ENCODE peak calls at places on chromosomes 11 and 22, in four cellular contexts. One of them, this sample, is unnamed.
A peak's percentile ranks its signal among the peaks of the same experiment; 100 is the strongest.

GRCh38 chr11:74681686-74682651 is 49.3 kb downstream of the CHRDL2 start:
- DNase-seq in LoVo: no peak
- DNase-seq in CD4-positive, alpha-beta T cell: no peak
- DNase-seq in nucleus accumbens: no peak
- DNase-seq in this sample: no peak

GRCh38 chr11:124402326-124402922 is 3.6 kb upstream of the OR8B3 start:
- DNase-seq in CD4-positive, alpha-beta T cell: no peak
- DNase-seq in nucleus accumbens: no peak
- DNase-seq in LoVo: peak; percentile 55
- DNase-seq in this sample: peak; percentile 82

GRCh38 chr11:134045799-134046635 is 22.9 kb upstream of the JAM3 start:
- DNase-seq in CD4-positive, alpha-beta T cell: no peak
- DNase-seq in nucleus accumbens: no peak
- DNase-seq in LoVo: no peak
- DNase-seq in this sample: no peak

GRCh38 chr11:40421187-40421586 is 1038.3 kb downstream of the LRRC4C start:
- DNase-seq in nucleus accumbens: no peak
- DNase-seq in LoVo: no peak
- DNase-seq in CD4-positive, alpha-beta T cell: no peak
- DNase-seq in this sample: no peak

GRCh38 chr22:26643368-26644100 is 13.9 kb upstream of the MIAT start:
- DNase-seq in nucleus accumbens: no peak
- DNase-seq in CD4-positive, alpha-beta T cell: no peak
- DNase-seq in LoVo: no peak
- DNase-seq in this sample: no peak

GRCh38 chr22:23533771-23534191 is 46.3 kb downstream of the IGLL1 start:
- DNase-seq in nucleus accumbens: no peak
- DNase-seq in CD4-positive, alpha-beta T cell: peak; percentile 5
- DNase-seq in LoVo: no peak
- DNase-seq in this sample: no peak

GRCh38 chr11:133821776-133822175 is 23.5 kb downstream of the SPATA19 start:
- DNase-seq in nucleus accumbens: no peak
- DNase-seq in CD4-positive, alpha-beta T cell: no peak
- DNase-seq in LoVo: peak; percentile 13
- DNase-seq in this sample: peak; percentile 47

GRCh38 chr11:45710561-45710960 is 45.1 kb upstream of the CHST1 start:
- DNase-seq in LoVo: no peak
- DNase-seq in nucleus accumbens: no peak
- DNase-seq in CD4-positive, alpha-beta T cell: no peak
- DNase-seq in this sample: no peak

GRCh38 chr11:6538456-6538855 is 41.4 kb downstream of the DNHD1 start:
- DNase-seq in CD4-positive, alpha-beta T cell: no peak
- DNase-seq in nucleus accumbens: no peak
- DNase-seq in LoVo: no peak
- DNase-seq in this sample: no peak